ENCODE peak calls at places on chromosomes 5 and 9, in five cellular contexts. D is lower lobe of right lung, J is heart right ventricle, L is left ventricle myocardium inferior, Y is adipocyte. Q is an unnamed sample.

GRCh38 chr9:91803970-91804752 is 145.9 kb downstream of the ROR2 start:
- DNase-seq in D (no peak), J (no peak), L (no peak), Y (no peak), Q (peak; percentile 31)

GRCh38 chr5:37514946-37515345 is 135.8 kb downstream of the WDR70 start:
- DNase-seq in D (no peak), J (no peak), L (no peak), Y (no peak), Q (no peak)

GRCh38 chr5:145834917-145835838 is at the start of gene PRELID2:
- DNase-seq in D (peak; percentile 93), J (peak; percentile 85), L (peak; percentile 91), Y (peak; percentile 97), Q (peak; percentile 96)

GRCh38 chr9:19247420-19247819 is 16.9 kb downstream of the DENND4C start:
- DNase-seq in D (no peak), J (no peak), L (no peak), Y (no peak), Q (no peak)

GRCh38 chr5:139796061-139796806 is 626 bp downstream of the PSD2 start:
- DNase-seq in D (no peak), J (no peak), L (no peak), Y (no peak), Q (no peak)

GRCh38 chr9:124337562-124337961 is 77.7 kb downstream of the PSMB7 start:
- DNase-seq in D (no peak), J (no peak), L (no peak), Y (no peak), Q (no peak)

GRCh38 chr5:76104027-76104426 is 20.8 kb downstream of the SV2C start:
- DNase-seq in D (no peak), J (no peak), L (no peak), Y (peak; percentile 23), Q (peak; percentile 59)

GRCh38 chr5:112684737-112685136 is 52.9 kb upstream of the APC start:
- DNase-seq in D (no peak), J (peak; percentile 11), L (no peak), Y (peak; percentile 60), Q (peak; percentile 53)

GRCh38 chr9:133380734-133381133 is 4.6 kb downstream of the STKLD1 start:
- DNase-seq in D (no peak), J (no peak), L (no peak), Y (no peak), Q (no peak)

GRCh38 chr5:115770466-115770865 is 46.0 kb downstream of the CDO1 start:
- DNase-seq in D (no peak), J (no peak), L (no peak), Y (no peak), Q (no peak)

GRCh38 chr9:135105211-135105745 is 17.8 kb downstream of the OLFM1 start:
- DNase-seq in D (no peak), J (no peak), L (no peak), Y (no peak), Q (no peak)

GRCh38 chr9:35342221-35342620 is 147.7 kb upstream of the RUSC2 start:
- DNase-seq in D (no peak), J (no peak), L (no peak), Y (peak; percentile 28), Q (no peak)

GRCh38 chr5:65925094-65925600 is 1.2 kb upstream of the ERBIN start:
- DNase-seq in D (peak; percentile 90), J (peak; percentile 75), L (peak; percentile 77), Y (peak; percentile 80), Q (peak; percentile 75)

GRCh38 chr9:89476546-89476945 is 21.4 kb downstream of the SEMA4D start:
- DNase-seq in D (no peak), J (no peak), L (no peak), Y (no peak), Q (no peak)

GRCh38 chr9:89478821-89479668 is 18.9 kb downstream of the SEMA4D start:
- DNase-seq in D (no peak), J (no peak), L (no peak), Y (no peak), Q (no peak)

GRCh38 chr9:89477811-89478583 is 19.9 kb downstream of the SEMA4D start:
- DNase-seq in D (no peak), J (no peak), L (no peak), Y (no peak), Q (peak; percentile 84)

GRCh38 chr9:89475891-89476440 is 21.9 kb downstream of the SEMA4D start:
- DNase-seq in D (no peak), J (no peak), L (no peak), Y (no peak), Q (no peak)

GRCh38 chr9:89477395-89477794 is 20.5 kb downstream of the SEMA4D start:
- DNase-seq in D (no peak), J (no peak), L (no peak), Y (no peak), Q (no peak)
- H3K4me1 ChIP-seq in D (peaks cover 36% of the 10 kb centered on the region), J (peaks cover 28% of the 10 kb centered on the region), L (peaks cover 18% of the 10 kb centered on the region), Y (no peaks in the 10 kb centered on the region), Q (peaks cover 4% of the 10 kb centered on the region)

DNA sequence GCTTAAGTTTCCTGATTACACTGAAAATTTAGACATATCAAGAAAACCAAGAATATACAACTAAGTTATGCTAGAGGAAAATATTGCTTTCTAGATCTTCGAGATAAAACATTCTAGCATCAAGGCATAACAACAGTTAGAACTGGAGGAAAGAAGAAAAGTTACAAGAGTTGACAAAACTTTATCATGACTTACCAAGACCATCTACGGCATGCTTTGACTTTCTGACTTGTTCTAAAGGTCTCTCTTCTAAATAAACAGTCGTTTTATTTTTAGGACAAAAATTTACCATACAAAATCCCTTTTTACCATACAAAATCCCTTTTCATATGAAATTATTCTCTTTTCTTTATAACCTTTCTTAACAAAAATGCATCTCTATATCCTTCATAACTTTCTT is 1110.1 kb upstream of the CDH10 start:
- DNase-seq in D (no peak), J (no peak), L (no peak), Y (no peak), Q (no peak)
- H3K9me3 ChIP-seq in D (peaks cover 5% of the 10 kb centered on the region), J (no peaks in the 10 kb centered on the region), L (peaks cover 33% of the 10 kb centered on the region), Y (peaks cover 18% of the 10 kb centered on the region), Q (peaks cover 3% of the 10 kb centered on the region)

DNA sequence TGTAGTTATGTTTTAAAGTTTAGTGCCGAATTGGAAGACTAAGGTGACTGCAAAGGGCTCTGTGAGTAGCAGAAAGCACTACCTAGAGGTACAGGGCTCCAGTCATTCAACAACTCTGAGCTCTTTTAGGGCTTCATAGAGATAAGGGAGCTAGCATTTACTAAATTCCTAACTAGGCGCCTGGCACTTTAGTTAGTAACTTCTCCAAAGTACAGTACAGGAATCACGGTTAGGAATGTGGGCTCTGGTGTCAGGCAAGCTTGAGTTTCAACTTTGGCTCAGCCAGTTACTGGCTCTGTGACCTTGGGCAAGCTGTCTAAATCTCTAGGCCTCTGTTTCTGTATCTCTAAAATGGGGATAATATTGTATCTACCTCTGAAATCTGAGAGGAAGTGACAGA is 115.3 kb downstream of the SLIT3 start:
- DNase-seq in D (no peak), J (no peak), L (no peak), Y (peak; percentile 36), Q (no peak)
- H3K4me1 ChIP-seq in D (peaks cover 2% of the 10 kb centered on the region), J (no peaks in the 10 kb centered on the region), L (peaks cover 5% of the 10 kb centered on the region), Y (peaks cover 24% of the 10 kb centered on the region), Q (no peaks in the 10 kb centered on the region)

GRCh38 chr5:178381921-178382688 is 149.5 kb upstream of the PHYKPL start:
- DNase-seq in D (no peak), J (no peak), L (no peak), Y (no peak), Q (no peak)
- H3K9me3 ChIP-seq in D (no peaks in the 10 kb centered on the region), J (no peaks in the 10 kb centered on the region), L (no peaks in the 10 kb centered on the region), Y (no peaks in the 10 kb centered on the region), Q (no peaks in the 10 kb centered on the region)

DNA sequence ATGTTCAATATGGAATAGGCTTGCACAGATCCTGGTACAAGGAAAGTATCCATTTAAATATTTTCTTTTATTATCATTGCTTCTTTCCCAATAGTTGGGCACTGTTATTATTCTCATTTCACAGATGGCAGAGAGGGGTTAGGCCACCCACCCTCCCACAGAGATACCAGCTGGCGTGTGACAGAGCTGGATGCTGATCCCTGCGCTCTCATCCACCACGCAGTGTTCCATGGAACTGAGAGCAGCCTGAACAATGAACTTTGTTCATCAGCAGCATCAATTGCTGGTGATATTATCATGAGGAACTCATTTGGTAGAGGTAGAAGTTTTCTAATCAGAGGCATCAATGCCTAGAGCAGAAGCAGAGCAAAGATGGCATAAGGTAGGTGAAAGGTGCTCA is 227.9 kb downstream of the ESM1 start:
- DNase-seq in D (no peak), J (no peak), L (no peak), Y (no peak), Q (no peak)
- H3K4me1 ChIP-seq in D (peaks cover 3% of the 10 kb centered on the region), J (peaks cover 10% of the 10 kb centered on the region), L (peaks cover 14% of the 10 kb centered on the region), Y (peaks cover 34% of the 10 kb centered on the region), Q (peaks cover 3% of the 10 kb centered on the region)

DNA sequence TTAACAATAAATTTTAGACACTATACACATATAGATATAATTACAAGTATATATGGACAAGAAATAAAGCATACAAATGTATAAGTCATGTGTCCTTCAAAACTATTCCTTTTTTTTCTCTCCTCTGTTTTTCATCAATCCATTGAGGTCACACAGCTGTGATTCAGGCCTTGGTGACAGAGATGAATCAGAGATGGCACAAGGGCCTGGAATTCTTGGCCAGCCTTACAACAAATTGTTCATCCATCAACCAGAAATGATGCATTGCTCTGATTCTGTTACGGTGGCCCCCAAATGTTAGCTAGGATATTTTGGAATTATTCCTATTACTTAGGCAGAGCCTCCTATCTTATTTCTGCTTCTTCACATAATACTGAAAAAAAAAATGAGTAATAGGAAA is 108.7 kb upstream of the MPDZ start:
- DNase-seq in D (no peak), J (no peak), L (no peak), Y (peak; percentile 41), Q (no peak)
- H3K9me3 ChIP-seq in D (peaks cover 12% of the 10 kb centered on the region), J (no peaks in the 10 kb centered on the region), L (peaks cover 54% of the 10 kb centered on the region), Y (peaks cover 34% of the 10 kb centered on the region), Q (no peaks in the 10 kb centered on the region)

DNA sequence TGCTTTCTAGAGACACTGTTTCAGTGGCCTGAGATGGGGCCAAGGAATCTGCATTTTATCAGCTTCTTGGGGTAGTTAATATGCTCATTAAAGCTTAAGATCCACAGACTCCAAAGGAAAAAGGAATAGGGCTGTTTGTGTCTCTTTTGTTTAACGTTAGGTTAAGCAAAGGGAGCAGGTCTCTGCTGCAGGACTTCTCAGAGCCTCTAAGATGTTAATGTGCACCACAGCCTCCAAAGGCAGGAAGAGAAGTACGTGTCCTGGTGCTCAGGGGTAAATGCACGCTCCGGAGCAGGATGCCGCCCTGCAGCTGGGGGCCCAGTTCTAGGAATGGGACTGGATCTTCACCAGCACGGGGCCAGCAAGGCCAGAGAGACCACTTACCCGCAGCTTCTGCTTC is 19.6 kb downstream of the SPARC start:
- DNase-seq in D (no peak), J (no peak), L (no peak), Y (no peak), Q (no peak)
- H3K4me1 ChIP-seq in D (peaks cover 93% of the 10 kb centered on the region), J (peaks cover 89% of the 10 kb centered on the region), L (peaks cover 100% of the 10 kb centered on the region), Y (peaks cover 89% of the 10 kb centered on the region), Q (peaks cover 42% of the 10 kb centered on the region)

DNA sequence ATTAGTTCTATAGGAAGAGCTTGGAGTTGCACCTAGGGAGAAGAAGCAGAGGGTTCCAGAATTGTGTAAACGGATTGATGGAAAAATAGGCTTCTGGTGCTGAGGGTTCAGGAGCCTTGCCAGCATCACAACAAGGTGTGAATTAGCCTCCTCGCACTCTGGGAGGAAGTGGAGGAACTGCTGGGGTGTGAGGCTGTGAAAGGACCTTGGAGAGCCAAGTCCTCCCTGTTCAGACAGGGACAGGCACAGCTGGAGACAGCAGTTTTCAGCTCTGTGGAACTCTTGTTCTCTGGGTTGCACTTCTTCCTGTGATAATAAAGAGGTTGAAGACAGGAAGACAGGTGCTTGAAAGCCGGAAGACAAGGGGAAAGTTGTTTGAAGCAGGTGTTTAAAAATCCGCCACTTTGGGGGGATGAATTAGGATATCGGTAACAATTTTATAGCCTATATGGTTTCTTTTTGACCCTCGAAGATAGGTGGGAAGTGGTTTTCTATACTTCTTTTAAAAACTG is 22.6 kb downstream of the DAPK1 start:
- DNase-seq in D (no peak), J (no peak), L (no peak), Y (no peak), Q (no peak)
- H3K9me3 ChIP-seq in D (no peaks in the 10 kb centered on the region), J (no peaks in the 10 kb centered on the region), L (no peaks in the 10 kb centered on the region), Y (no peaks in the 10 kb centered on the region), Q (no peaks in the 10 kb centered on the region)